ENCODE peak calls at places on chromosomes 5 and 9, in five cellular contexts. J is GF-D8, N is left ventricle myocardium inferior, H is tibial artery, Z is A549. W is an unnamed sample.

GRCh38 chr9:137757613-137758029 is 120.0 kb upstream of the CACNA1B start:
- DNase-seq in H (no peak), Z (peak), N (no peak), J (no peak), W (peak)

GRCh38 chr9:130149031-130149430 is 23.2 kb upstream of the NCS1 start:
- DNase-seq in N (no peak), H (no peak), Z (no peak), J (no peak), W (no peak)

GRCh38 chr5:96259211-96259772 is 173.8 kb downstream of the PCSK1 start:
- DNase-seq in H (no peak), N (no peak), Z (peak), J (no peak), W (peak)

GRCh38 chr9:85508616-85509015 is 233.1 kb downstream of the AGTPBP1 start:
- DNase-seq in H (no peak), Z (peak), N (no peak), J (no peak), W (no peak)

GRCh38 chr9:100126423-100126822 is 27.4 kb downstream of the INVS start:
- DNase-seq in H (no peak), J (no peak), N (no peak), Z (no peak), W (no peak)

GRCh38 chr5:107519900-107520354 is 150.8 kb downstream of the EFNA5 start:
- DNase-seq in H (no peak), Z (peak), N (no peak), J (no peak), W (no peak)

GRCh38 chr9:75229605-75230332 is 141.5 kb downstream of the OSTF1 start:
- DNase-seq in J (no peak), Z (peak), H (peak), N (no peak), W (peak)

GRCh38 chr9:87798276-87798833 is 72.4 kb downstream of the CTSL start:
- DNase-seq in H (no peak), N (no peak), J (no peak), Z (peak), W (no peak)

GRCh38 chr5:53253421-53253871 is 143.9 kb upstream of the MOCS2 start:
- DNase-seq in J (no peak), N (no peak), H (no peak), Z (no peak), W (no peak)

GRCh38 chr9:84238652-84239051 is 101.9 kb downstream of the SLC28A3 start:
- DNase-seq in Z (peak), H (no peak), N (no peak), J (no peak), W (no peak)

GRCh38 chr5:179321206-179321987 is 23.9 kb downstream of the ADAMTS2 start:
- DNase-seq in Z (no peak), N (no peak), J (no peak), H (no peak), W (no peak)

GRCh38 chr9:85202596-85202995 is 533.1 kb downstream of the NTRK2 start:
- DNase-seq in J (no peak), N (no peak), H (no peak), Z (no peak), W (no peak)

GRCh38 chr9:38171926-38172325 is 102.9 kb upstream of the SHB start:
- DNase-seq in Z (no peak), N (no peak), J (no peak), H (no peak), W (no peak)

W was measured in LoVo.